ENCODE peak calls at places on chromosomes 13 and 19, in eight cellular contexts. H is NCI-H2171 treated with DMSO at 0.1 percent for 48 hours; I is posterior vena cava; Q is NCI-H1105 treated with DMSO at 0.1 percent for 48 hours; G is uterus; F is C1 segment of cervical spinal cord; A is stimulated activated CD8-positive, alpha-beta memory T cell treated with anti-CD3 and anti-CD28 coated beads, Interleukin-2, amount 100 ng/mL, for 48 hours; K is MCF 10A. Y is an unnamed sample.

GRCh38 chr13:99376924-99377323 is 69.7 kb upstream of the GPR183 start:
- DNase-seq in H (no peak), I (peak; percentile 43), Q (no peak), G (no peak), F (no peak), A (no peak), K (no peak), Y (no peak)

GRCh38 chr13:107329991-107330390 is 762.1 kb upstream of the ARGLU1 start:
- DNase-seq in H (no peak), I (no peak), Q (peak; percentile 38), G (no peak), F (no peak), A (no peak), K (peak; percentile 27), Y (no peak)

GRCh38 chr13:107301724-107302374 is 733.9 kb upstream of the ARGLU1 start:
- DNase-seq in H (no peak), I (no peak), Q (peak; percentile 51), G (no peak), F (no peak), A (no peak), K (peak; percentile 27), Y (no peak)

GRCh38 chr13:73230714-73231113 is 171.9 kb downstream of the KLF5 start:
- DNase-seq in H (no peak), I (no peak), Q (no peak), G (no peak), F (no peak), A (no peak), K (peak; percentile 38), Y (no peak)

GRCh38 chr19:610801-611505 is 21.3 kb downstream of the HCN2 start:
- DNase-seq in H (peak; percentile 81), I (peak; percentile 86), Q (no peak), G (peak; percentile 41), F (no peak), A (peak; percentile 54), K (peak; percentile 40), Y (peak; percentile 74)

GRCh38 chr13:60439201-60439600 is 42.2 kb downstream of the TDRD3 start:
- DNase-seq in H (no peak), I (no peak), Q (no peak), G (no peak), F (no peak), A (no peak), K (no peak), Y (no peak)

GRCh38 chr13:77861716-77862115 is 56.9 kb downstream of the EDNRB start:
- DNase-seq in H (no peak), I (no peak), Q (no peak), G (no peak), F (no peak), A (no peak), K (no peak), Y (no peak)

GRCh38 chr13:42355118-42355840 is 83.3 kb downstream of the AKAP11 start:
- DNase-seq in H (no peak), I (no peak), Q (no peak), G (no peak), F (no peak), A (peak; percentile 43), K (no peak), Y (no peak)

GRCh38 chr13:29436291-29436690 is 159.2 kb downstream of the SLC7A1 start:
- DNase-seq in H (no peak), I (no peak), Q (no peak), G (no peak), F (no peak), A (no peak), K (peak; percentile 91), Y (no peak)

GRCh38 chr13:35953537-35954206 is 177.5 kb downstream of the DCLK1 start:
- DNase-seq in H (peak; percentile 97), I (peak; percentile 87), Q (peak; percentile 96), G (peak; percentile 85), F (peak; percentile 81), A (no peak), K (peak; percentile 64), Y (no peak)

GRCh38 chr13:31172535-31172934 is 10.8 kb upstream of the HSPH1 start:
- DNase-seq in H (no peak), I (no peak), Q (no peak), G (no peak), F (no peak), A (no peak), K (peak; percentile 77), Y (no peak)

GRCh38 chr19:16859626-16860025 is 29.2 kb upstream of the F2RL3 start:
- DNase-seq in H (no peak), I (no peak), Q (no peak), G (no peak), F (no peak), A (no peak), K (no peak), Y (no peak)

GRCh38 chr13:95267662-95268369 is 33.4 kb downstream of the ABCC4 start:
- DNase-seq in H (peak; percentile 63), I (no peak), Q (peak; percentile 1), G (no peak), F (no peak), A (no peak), K (peak; percentile 33), Y (no peak)

GRCh38 chr13:57935965-57936364 is 304.4 kb downstream of the PCDH17 start:
- DNase-seq in H (no peak), I (no peak), Q (no peak), G (no peak), F (no peak), A (no peak), K (no peak), Y (no peak)